ENCODE peak calls at places on chromosomes 3 and 15, in seven cellular contexts. I, Q, S, M, B, W and Y are unnamed samples.

GRCh38 chr3:43753743-43754142 is 63.0 kb downstream of the ABHD5 start:
- DNase-seq in I (no peak), Q (no peak), S (no peak), M (no peak), B (no peak), W (no peak), Y (no peak)

GRCh38 chr3:100033814-100034490 is 80.3 kb downstream of the FILIP1L start:
- DNase-seq in I (no peak), Q (no peak), S (no peak), M (peak), B (no peak), W (no peak), Y (no peak)

GRCh38 chr3:148727242-148727641 is 29.5 kb downstream of the AGTR1 start:
- DNase-seq in I (peak), Q (peak), S (peak), M (peak), B (peak), W (no peak), Y (peak)

GRCh38 chr15:75232826-75233503 is 25.2 kb upstream of the GOLGA6C start:
- DNase-seq in I (no peak), Q (no peak), S (no peak), M (no peak), B (no peak), W (no peak), Y (no peak)

GRCh38 chr3:172562881-172563835 is 39.9 kb upstream of the TNFSF10 start:
- DNase-seq in I (no peak), Q (no peak), S (no peak), M (peak), B (no peak), W (no peak), Y (peak)

GRCh38 chr3:38019658-38020341 is 9.6 kb downstream of the PLCD1 start:
- DNase-seq in I (peak), Q (no peak), S (no peak), M (no peak), B (no peak), W (no peak), Y (no peak)

GRCh38 chr3:197466586-197467399 is 89.0 kb downstream of the BDH1 start:
- DNase-seq in I (no peak), Q (no peak), S (no peak), M (no peak), B (peak), W (no peak), Y (peak)

GRCh38 chr3:160061525-160061924 is 72.9 kb downstream of the IL12A start:
- DNase-seq in I (no peak), Q (no peak), S (no peak), M (no peak), B (no peak), W (no peak), Y (no peak)

GRCh38 chr3:162337630-162338029 is 841.0 kb downstream of the OTOL1 start:
- DNase-seq in I (no peak), Q (no peak), S (no peak), M (no peak), B (no peak), W (no peak), Y (no peak)

GRCh38 chr3:128174645-128175590 is 21.6 kb downstream of the EEFSEC start:
- DNase-seq in I (no peak), Q (no peak), S (no peak), M (no peak), B (no peak), W (no peak), Y (peak)

GRCh38 chr15:57505056-57505713 is 86.5 kb upstream of the MYZAP start:
- DNase-seq in I (no peak), Q (no peak), S (no peak), M (peak), B (no peak), W (no peak), Y (no peak)

GRCh38 chr3:195512798-195513345 is 30.3 kb downstream of the PPP1R2 start:
- DNase-seq in I (no peak), Q (no peak), S (no peak), M (no peak), B (no peak), W (no peak), Y (no peak)

GRCh38 chr3:47092090-47092489 is 71.8 kb downstream of the SETD2 start:
- DNase-seq in I (no peak), Q (no peak), S (no peak), M (no peak), B (no peak), W (no peak), Y (no peak)

GRCh38 chr3:188316021-188316722 is 162.2 kb downstream of the LPP start:
- DNase-seq in I (no peak), Q (no peak), S (no peak), M (peak), B (no peak), W (no peak), Y (no peak)

GRCh38 chr3:32140943-32141342 is 34.5 kb downstream of the GPD1L start:
- DNase-seq in I (peak), Q (no peak), S (no peak), M (no peak), B (no peak), W (no peak), Y (no peak)

GRCh38 chr3:156762631-156763185 is 63.4 kb upstream of the LEKR1 start:
- DNase-seq in I (no peak), Q (no peak), S (no peak), M (no peak), B (peak), W (no peak), Y (no peak)

GRCh38 chr3:12454076-12454807 is 30.0 kb upstream of the TSEN2 start:
- DNase-seq in I (no peak), Q (no peak), S (no peak), M (no peak), B (no peak), W (no peak), Y (no peak)

GRCh38 chr3:149342413-149343340 is 9.2 kb upstream of the TM4SF18 start:
- DNase-seq in I (no peak), Q (no peak), S (no peak), M (no peak), B (no peak), W (no peak), Y (no peak)

GRCh38 chr3:50652709-50653108 is 22.0 kb upstream of the DOCK3 start:
- DNase-seq in I (peak), Q (no peak), S (peak), M (peak), B (peak), W (peak), Y (peak)

GRCh38 chr3:112605285-112605684 is 35.7 kb downstream of the CCDC80 start:
- DNase-seq in I (no peak), Q (no peak), S (no peak), M (no peak), B (peak), W (no peak), Y (no peak)

GRCh38 chr3:48425281-48425812 is 4.5 kb downstream of the PLXNB1 start:
- DNase-seq in I (no peak), Q (no peak), S (no peak), M (no peak), B (peak), W (no peak), Y (no peak)

GRCh38 chr3:133258358-133258757 is 141.5 kb upstream of the BFSP2 start:
- DNase-seq in I (no peak), Q (no peak), S (no peak), M (no peak), B (no peak), W (no peak), Y (no peak)

GRCh38 chr3:152222327-152222726 is 46.4 kb upstream of the MBNL1 start:
- DNase-seq in I (no peak), Q (no peak), S (no peak), M (no peak), B (no peak), W (no peak), Y (no peak)

GRCh38 chr3:4750306-4751056 is 228.8 kb upstream of the BHLHE40 start:
- DNase-seq in I (no peak), Q (no peak), S (no peak), M (peak), B (no peak), W (no peak), Y (no peak)

GRCh38 chr3:123026551-123027291 is 842 bp downstream of the SEMA5B start:
- DNase-seq in I (no peak), Q (no peak), S (peak), M (no peak), B (peak), W (no peak), Y (peak)

GRCh38 chr15:76987276-76987675 is 7.7 kb upstream of the PSTPIP1 start:
- DNase-seq in I (no peak), Q (no peak), S (no peak), M (no peak), B (no peak), W (no peak), Y (no peak)

GRCh38 chr3:105967117-105967516 is 98.3 kb upstream of the CBLB start:
- DNase-seq in I (no peak), Q (no peak), S (no peak), M (no peak), B (no peak), W (no peak), Y (no peak)

GRCh38 chr3:61173685-61174084 is 77.6 kb downstream of the FHIT start:
- DNase-seq in I (peak), Q (no peak), S (no peak), M (peak), B (no peak), W (no peak), Y (no peak)

GRCh38 chr3:194521514-194522260 is 34.9 kb upstream of the ATP13A3 start:
- DNase-seq in I (no peak), Q (no peak), S (no peak), M (no peak), B (no peak), W (no peak), Y (no peak)

GRCh38 chr15:66224946-66225345 is 28.6 kb downstream of the MEGF11 start:
- DNase-seq in I (no peak), Q (no peak), S (no peak), M (no peak), B (no peak), W (no peak), Y (no peak)

GRCh38 chr3:10023587-10024310 is 2.5 kb upstream of the FANCD2 start:
- DNase-seq in I (peak), Q (no peak), S (no peak), M (no peak), B (no peak), W (no peak), Y (no peak)

GRCh38 chr3:156273068-156273709 is 152.8 kb downstream of the KCNAB1 start:
- DNase-seq in I (no peak), Q (no peak), S (no peak), M (no peak), B (no peak), W (no peak), Y (no peak)

GRCh38 chr3:152480282-152480953 is 211.7 kb downstream of the MBNL1 start:
- DNase-seq in I (no peak), Q (no peak), S (no peak), M (no peak), B (no peak), W (peak), Y (no peak)

GRCh38 chr3:103372031-103372430 is 937.2 kb downstream of the ZPLD1 start:
- DNase-seq in I (no peak), Q (no peak), S (no peak), M (no peak), B (no peak), W (no peak), Y (no peak)

GRCh38 chr3:14453841-14454630 is 51.6 kb downstream of the SLC6A6 start:
- DNase-seq in I (no peak), Q (no peak), S (no peak), M (no peak), B (no peak), W (no peak), Y (no peak)

GRCh38 chr3:120394343-120394742 is 45.2 kb upstream of the LRRC58 start:
- DNase-seq in I (no peak), Q (no peak), S (no peak), M (no peak), B (no peak), W (no peak), Y (peak)

DNA sequence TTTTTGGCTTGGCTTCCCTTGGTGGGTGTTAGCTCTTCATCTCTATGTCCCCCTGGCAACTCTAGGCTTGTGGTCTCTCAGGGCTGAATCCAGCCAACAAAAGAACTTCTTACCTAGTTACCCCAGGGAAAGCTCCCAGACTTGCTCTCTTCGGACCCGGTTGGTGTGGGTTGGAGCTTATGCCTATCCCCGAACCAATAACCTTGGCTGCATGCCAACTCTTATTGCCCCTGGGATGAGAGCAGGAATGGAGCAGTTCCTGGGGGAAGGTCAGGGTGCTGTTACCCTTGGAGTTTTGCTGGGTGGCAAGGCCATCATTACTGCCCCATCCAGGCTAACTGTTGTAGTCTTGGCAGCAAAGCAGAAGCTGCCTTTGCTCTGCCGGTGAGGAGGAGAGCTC is 147.8 kb downstream of the CACNA1D start:
- DNase-seq in I (no peak), Q (no peak), S (no peak), M (no peak), B (no peak), W (no peak), Y (no peak)
- TF ChIP-seq JUND in I (no peak), Q (no peak), S (no peak), M (no peak), B (no peak), W (no peak), Y (no peak)

DNA sequence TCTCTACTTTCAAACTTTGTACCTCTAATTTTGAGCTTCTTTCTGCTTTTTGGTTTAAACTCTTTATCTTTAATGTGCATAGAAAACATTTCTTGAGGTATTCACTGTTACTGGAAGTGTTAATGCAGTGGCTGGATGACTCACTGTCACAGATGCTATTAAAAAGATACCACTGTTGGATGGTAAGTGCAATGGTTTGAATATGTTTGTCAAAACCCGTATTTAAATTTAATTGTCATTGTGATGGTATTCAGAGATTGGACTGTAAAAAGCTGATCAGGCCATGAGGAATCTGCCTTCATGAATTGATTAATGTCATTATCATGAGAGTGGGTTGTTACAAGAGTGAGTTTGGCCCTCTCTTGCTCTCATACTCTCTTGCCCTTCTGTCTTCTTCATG is 70.6 kb downstream of the AP4E1 start:
- DNase-seq in I (peak), Q (no peak), S (no peak), M (no peak), B (no peak), W (no peak), Y (no peak)
- TF ChIP-seq JUND in I (no peak), Q (no peak), S (no peak), M (no peak), B (no peak), W (no peak), Y (no peak)

DNA sequence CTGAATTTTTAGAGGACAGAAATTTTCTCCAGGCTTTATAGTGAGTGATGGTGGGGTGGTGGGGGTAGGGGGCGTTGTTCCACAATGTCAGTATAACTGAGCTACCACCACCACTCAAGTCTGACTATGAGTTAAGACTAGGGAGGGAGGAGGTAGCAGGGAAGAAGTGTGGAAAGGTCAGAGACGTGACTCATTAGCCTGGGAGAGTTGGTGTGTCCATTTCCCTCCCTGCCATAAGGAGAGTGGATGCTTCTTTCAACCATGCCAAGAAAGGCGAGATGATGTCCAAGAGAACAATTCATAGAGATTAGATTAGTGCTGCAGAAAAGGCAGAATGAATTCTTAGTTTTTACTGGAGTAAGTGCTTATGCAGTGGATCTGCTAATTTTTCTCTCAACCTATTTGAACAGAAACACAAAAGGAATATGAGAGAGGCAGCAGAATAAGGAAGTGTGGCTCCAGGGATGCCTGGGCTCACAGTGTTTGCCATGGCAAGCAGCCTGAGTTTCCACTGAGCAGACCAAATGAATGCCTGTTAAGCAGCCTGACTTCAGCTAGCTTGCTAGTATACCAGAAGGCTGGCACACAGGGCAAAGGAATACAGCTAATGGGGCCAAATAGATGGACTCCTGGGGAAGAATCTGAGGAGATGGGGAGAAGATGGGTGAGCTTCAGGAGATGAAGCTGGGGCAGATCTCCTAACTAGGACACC is 708.9 kb downstream of the NTRK3 start:
- DNase-seq in I (peak), Q (no peak), S (no peak), M (no peak), B (no peak), W (no peak), Y (no peak)
- TF ChIP-seq JUND in I (no peak), Q (no peak), S (no peak), M (no peak), B (no peak), W (no peak), Y (no peak)

DNA sequence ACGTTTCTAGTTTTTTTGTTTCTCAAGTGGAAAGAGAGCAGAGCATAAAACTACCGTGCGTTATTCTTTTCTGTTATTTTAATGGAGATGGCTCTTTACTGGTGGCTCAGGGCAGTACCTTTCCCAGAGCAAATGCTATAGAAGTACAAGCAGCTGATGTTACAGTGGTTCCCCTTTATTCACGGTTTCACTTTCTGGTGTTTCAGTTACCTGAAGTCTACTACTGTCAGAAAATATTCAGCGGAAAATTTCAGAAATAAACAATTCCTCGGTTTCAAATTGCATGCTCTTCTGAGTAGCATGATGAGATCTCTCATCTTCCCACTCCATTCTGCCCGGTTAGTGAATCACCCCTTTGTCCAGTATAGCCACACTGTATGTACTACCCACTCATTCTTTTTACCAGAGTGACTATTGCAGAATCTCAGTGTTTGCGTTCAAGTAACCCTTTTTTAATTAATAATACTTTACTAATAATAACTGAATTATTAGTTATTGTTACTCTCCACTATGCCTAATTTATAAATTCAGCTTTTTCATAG is 597.5 kb upstream of the ROBO2 start:
- DNase-seq in I (no peak), Q (no peak), S (no peak), M (no peak), B (no peak), W (no peak), Y (no peak)
- TF ChIP-seq JUND in I (no peak), Q (no peak), S (no peak), M (no peak), B (no peak), W (no peak), Y (no peak)

GRCh38 chr3:2511356-2511755 is 412.7 kb downstream of the CNTN4 start:
- DNase-seq in I (no peak), Q (no peak), S (peak), M (no peak), B (peak), W (no peak), Y (no peak)
- TF ChIP-seq JUND in I (no peak), Q (no peak), S (no peak), M (no peak), B (no peak), W (no peak), Y (no peak)

DNA sequence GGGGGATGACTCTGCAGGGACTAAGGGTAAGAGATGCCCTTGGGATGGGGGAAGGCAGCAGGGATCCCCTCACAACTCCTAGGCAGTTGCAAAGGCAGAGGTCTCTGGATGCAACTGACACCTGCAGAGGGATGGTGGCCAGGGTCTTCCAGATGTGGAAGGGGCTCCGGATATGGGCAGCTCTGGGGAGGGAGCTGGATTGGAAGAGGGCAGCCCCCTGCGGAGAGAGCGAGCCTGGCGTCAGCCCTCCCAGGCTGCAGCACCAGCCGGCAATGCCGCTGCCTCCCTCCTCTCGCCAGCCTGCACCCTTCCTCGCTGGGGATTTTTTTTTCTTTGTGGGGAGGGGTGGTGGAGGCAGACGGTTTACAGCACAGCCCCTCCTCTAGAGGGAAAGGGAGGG is 1.7 kb downstream of the INSYN1 start:
- DNase-seq in I (no peak), Q (no peak), S (peak), M (no peak), B (no peak), W (no peak), Y (no peak)
- TF ChIP-seq JUND in I (no peak), Q (no peak), S (no peak), M (no peak), B (no peak), W (no peak), Y (no peak)